ENCODE peak calls at places on chromosomes 13 and 19, in seven cellular contexts. Z is NB4; W is caudate nucleus; B is BJ; N is activated T-cell treated with anti-CD3 and anti-CD28 coated beads, Interleukin-2, amount 50 U/mL, for 72 hours; Q is T1000; G is A673. X is an unnamed sample.

GRCh38 chr19:3683866-3684816 is 16.1 kb downstream of the PIP5K1C start:
- DNase-seq in Q (no peak), Z (peak), B (no peak), W (peak), G (peak), N (no peak), X (no peak)

GRCh38 chr13:48252176-48252575 is 19.2 kb downstream of the ITM2B start:
- DNase-seq in B (no peak), Q (no peak), G (no peak), N (no peak), Z (no peak), W (no peak), X (no peak)

GRCh38 chr13:39952244-39953233 is 297.1 kb downstream of the COG6 start:
- DNase-seq in B (peak), N (no peak), Z (no peak), G (peak), W (no peak), Q (no peak), X (no peak)

GRCh38 chr19:29964171-29964570 is 22.1 kb downstream of the URI1 start:
- DNase-seq in G (peak), N (no peak), Q (no peak), Z (no peak), W (no peak), B (no peak), X (no peak)

GRCh38 chr13:52359534-52359933 is 46.4 kb downstream of the THSD1 start:
- DNase-seq in W (no peak), Q (no peak), B (no peak), Z (no peak), G (no peak), N (no peak), X (no peak)

GRCh38 chr13:112968910-112969691 is at the start of gene MCF2L:
- DNase-seq in Z (no peak), B (no peak), N (peak), W (peak), G (peak), Q (no peak), X (no peak)

GRCh38 chr19:18412610-18413239 is 6.5 kb upstream of the SSBP4 start:
- DNase-seq in Z (peak), Q (no peak), G (no peak), N (no peak), B (no peak), W (no peak), X (no peak)

GRCh38 chr19:44582581-44583265 is 30.6 kb upstream of the IGSF23 start:
- DNase-seq in W (no peak), Q (no peak), N (peak), B (no peak), G (peak), Z (peak), X (no peak)

GRCh38 chr19:43444531-43445340 is 20.7 kb downstream of the LYPD3 start:
- DNase-seq in Q (no peak), N (no peak), B (no peak), W (no peak), Z (peak), G (no peak), X (no peak)